ENCODE peak calls at places on chromosome X, in six cellular contexts. A is fibroblast of lung; V is GM12891; O is EL; T is IMR-90; K is activated T-cell treated with anti-CD3 and anti-CD28 coated beads, Interleukin-2, amount 50 U/mL, for 4 hours. E is an unnamed sample.
A peak's percentile ranks its signal among the peaks of the same experiment; 100 is the strongest.

GRCh38 chrX:31604629-31605221 is 532.9 kb upstream of the FTHL17 start:
- DNase-seq in O (no peak), A (no peak), T (no peak), V (no peak), K (no peak), E (no peak)

GRCh38 chrX:72381439-72382198 is 75.9 kb upstream of the CITED1 start:
- DNase-seq in T (no peak), K (no peak), V (no peak), O (no peak), A (peak; percentile 12), E (no peak)

GRCh38 chrX:96655947-96656623 is 28.6 kb upstream of the DIAPH2 start:
- DNase-seq in K (no peak), O (no peak), T (no peak), A (no peak), V (no peak), E (no peak)

GRCh38 chrX:135327299-135327698 is 18.0 kb downstream of the ETDC start:
- DNase-seq in T (peak; percentile 94), O (peak; percentile 71), A (peak; percentile 93), V (no peak), K (no peak), E (peak; percentile 3)

GRCh38 chrX:129649268-129650182 is 5.2 kb downstream of the APLN start:
- DNase-seq in V (no peak), K (no peak), T (peak; percentile 24), A (no peak), O (peak; percentile 53), E (no peak)

GRCh38 chrX:28312965-28313364 is 274.3 kb upstream of the IL1RAPL1 start:
- DNase-seq in K (no peak), T (peak; percentile 0), V (no peak), O (no peak), A (no peak), E (peak; percentile 2)

GRCh38 chrX:133448512-133449076 is 33.3 kb upstream of the GPC4 start:
- DNase-seq in K (no peak), A (no peak), V (no peak), T (no peak), O (no peak), E (no peak)

GRCh38 chrX:30885136-30885535 is 3.9 kb downstream of the TAB3 start:
- DNase-seq in V (no peak), O (no peak), A (no peak), K (no peak), T (no peak), E (no peak)

GRCh38 chrX:38919853-38920528 is 118.7 kb downstream of the MID1IP1 start:
- DNase-seq in A (no peak), K (no peak), O (no peak), T (no peak), V (no peak), E (no peak)

GRCh38 chrX:53190363-53190960 is 34.5 kb downstream of the KDM5C start:
- DNase-seq in T (no peak), K (no peak), A (no peak), V (no peak), O (no peak), E (peak; percentile 13)

GRCh38 chrX:150692296-150692695 is 900 bp upstream of the MTMR1 start:
- DNase-seq in T (no peak), V (no peak), O (no peak), K (peak; percentile 18), A (no peak), E (peak; percentile 30)

GRCh38 chrX:54695816-54696487 is 102.1 kb downstream of the ITIH6 start:
- DNase-seq in T (no peak), V (peak; percentile 18), K (no peak), A (no peak), O (peak; percentile 1), E (peak; percentile 85)

GRCh38 chrX:130715299-130715698 is 187.7 kb downstream of the ENOX2 start:
- DNase-seq in T (peak; percentile 22), K (no peak), O (no peak), V (no peak), A (peak; percentile 1), E (no peak)

GRCh38 chrX:25083661-25084060 is 67.9 kb upstream of the ARX start:
- DNase-seq in O (no peak), A (no peak), K (no peak), V (no peak), T (no peak), E (peak; percentile 44)